ENCODE peak calls at places on chromosome 7, in five cellular contexts. One of them, this sample, is unnamed.

GRCh38 chr7:29494350-29494749 is 69.3 kb upstream of the PRR15 start:
- DNase-seq in body of pancreas: no peak
- DNase-seq in NCI-H1105: no peak
- DNase-seq in M059J: no peak
- DNase-seq in posterior cingulate gyrus: no peak
- DNase-seq in this sample: no peak

GRCh38 chr7:138886501-138886917 is 88.5 kb upstream of the ATP6V0A4 start:
- DNase-seq in M059J: peak; percentile 80
- DNase-seq in NCI-H1105: no peak
- DNase-seq in body of pancreas: peak; percentile 35
- DNase-seq in posterior cingulate gyrus: no peak
- DNase-seq in this sample: peak; percentile 88

GRCh38 chr7:94382155-94382554 is 12.5 kb upstream of the COL1A2 start:
- DNase-seq in posterior cingulate gyrus: no peak
- DNase-seq in body of pancreas: no peak
- DNase-seq in NCI-H1105: no peak
- DNase-seq in M059J: peak; percentile 30
- DNase-seq in this sample: no peak

GRCh38 chr7:31488562-31489203 is 25.2 kb upstream of the ITPRID1 start:
- DNase-seq in NCI-H1105: no peak
- DNase-seq in body of pancreas: no peak
- DNase-seq in M059J: peak; percentile 76
- DNase-seq in posterior cingulate gyrus: peak; percentile 55
- DNase-seq in this sample: peak; percentile 36

GRCh38 chr7:133310232-133310852 is 57.5 kb downstream of the EXOC4 start:
- DNase-seq in body of pancreas: peak; percentile 82
- DNase-seq in posterior cingulate gyrus: no peak
- DNase-seq in NCI-H1105: peak; percentile 56
- DNase-seq in M059J: no peak
- DNase-seq in this sample: no peak

GRCh38 chr7:47576031-47576908 is 5.6 kb downstream of the TNS3 start:
- DNase-seq in posterior cingulate gyrus: no peak
- DNase-seq in NCI-H1105: no peak
- DNase-seq in body of pancreas: peak; percentile 77
- DNase-seq in M059J: peak; percentile 98
- DNase-seq in this sample: peak; percentile 71

GRCh38 chr7:134844200-134844599 is 64.8 kb downstream of the CALD1 start:
- DNase-seq in body of pancreas: no peak
- DNase-seq in M059J: no peak
- DNase-seq in NCI-H1105: no peak
- DNase-seq in posterior cingulate gyrus: no peak
- DNase-seq in this sample: no peak

GRCh38 chr7:138902156-138902555 is 79.0 kb downstream of the KIAA1549 start:
- DNase-seq in M059J: no peak
- DNase-seq in body of pancreas: no peak
- DNase-seq in NCI-H1105: no peak
- DNase-seq in posterior cingulate gyrus: no peak
- DNase-seq in this sample: no peak

GRCh38 chr7:142711196-142711595 is 38.1 kb upstream of the PRSS1 start:
- DNase-seq in body of pancreas: no peak
- DNase-seq in NCI-H1105: no peak
- DNase-seq in M059J: no peak
- DNase-seq in posterior cingulate gyrus: no peak
- DNase-seq in this sample: no peak